ENCODE peak calls at places on chromosome 1, in seven cellular contexts. One of them, this sample, is unnamed.

GRCh38 chr1:232897949-232898465 is 52.4 kb upstream of the NTPCR start:
- DNase-seq in ovary: no peak
- DNase-seq in HCT116: no peak
- DNase-seq in H1: no peak
- DNase-seq in gastrocnemius medialis: no peak
- DNase-seq in heart left ventricle: no peak
- DNase-seq in Peyer's patch: no peak
- DNase-seq in this sample: no peak

GRCh38 chr1:30631700-30632099 is 91.7 kb downstream of the MATN1 start:
- DNase-seq in ovary: no peak
- DNase-seq in HCT116: no peak
- DNase-seq in H1: no peak
- DNase-seq in gastrocnemius medialis: no peak
- DNase-seq in heart left ventricle: no peak
- DNase-seq in Peyer's patch: peak
- DNase-seq in this sample: no peak

GRCh38 chr1:222521299-222522104 is 26.4 kb downstream of the HHIPL2 start:
- DNase-seq in ovary: no peak
- DNase-seq in HCT116: no peak
- DNase-seq in H1: no peak
- DNase-seq in gastrocnemius medialis: no peak
- DNase-seq in heart left ventricle: no peak
- DNase-seq in Peyer's patch: no peak
- DNase-seq in this sample: no peak

GRCh38 chr1:230334447-230334837 is 91.7 kb downstream of the PGBD5 start:
- DNase-seq in ovary: no peak
- DNase-seq in HCT116: no peak
- DNase-seq in H1: no peak
- DNase-seq in gastrocnemius medialis: no peak
- DNase-seq in heart left ventricle: no peak
- DNase-seq in Peyer's patch: no peak
- DNase-seq in this sample: no peak

GRCh38 chr1:117674521-117675400 is 68.9 kb downstream of the TENT5C start:
- DNase-seq in ovary: no peak
- DNase-seq in HCT116: no peak
- DNase-seq in H1: no peak
- DNase-seq in gastrocnemius medialis: no peak
- DNase-seq in heart left ventricle: no peak
- DNase-seq in Peyer's patch: no peak
- DNase-seq in this sample: no peak

GRCh38 chr1:204637985-204638356 is 47.6 kb downstream of the LRRN2 start:
- DNase-seq in ovary: no peak
- DNase-seq in HCT116: no peak
- DNase-seq in H1: no peak
- DNase-seq in gastrocnemius medialis: no peak
- DNase-seq in heart left ventricle: no peak
- DNase-seq in Peyer's patch: no peak
- DNase-seq in this sample: peak

GRCh38 chr1:11354893-11355593 is 82.0 kb downstream of the UBIAD1 start:
- DNase-seq in ovary: no peak
- DNase-seq in HCT116: no peak
- DNase-seq in H1: no peak
- DNase-seq in gastrocnemius medialis: no peak
- DNase-seq in heart left ventricle: no peak
- DNase-seq in Peyer's patch: no peak
- DNase-seq in this sample: no peak

GRCh38 chr1:38246955-38247952 is 200.7 kb upstream of the POU3F1 start:
- DNase-seq in ovary: peak
- DNase-seq in HCT116: no peak
- DNase-seq in H1: no peak
- DNase-seq in gastrocnemius medialis: no peak
- DNase-seq in heart left ventricle: no peak
- DNase-seq in Peyer's patch: peak
- DNase-seq in this sample: no peak

GRCh38 chr1:12405325-12406217 is 175.7 kb downstream of the VPS13D start:
- DNase-seq in ovary: no peak
- DNase-seq in HCT116: no peak
- DNase-seq in H1: no peak
- DNase-seq in gastrocnemius medialis: no peak
- DNase-seq in heart left ventricle: no peak
- DNase-seq in Peyer's patch: no peak
- DNase-seq in this sample: peak

GRCh38 chr1:61247881-61248752 is 165.8 kb downstream of the NFIA start:
- DNase-seq in ovary: no peak
- DNase-seq in HCT116: no peak
- DNase-seq in H1: no peak
- DNase-seq in gastrocnemius medialis: no peak
- DNase-seq in heart left ventricle: no peak
- DNase-seq in Peyer's patch: no peak
- DNase-seq in this sample: no peak

GRCh38 chr1:168057921-168058320 is 78.8 kb downstream of the GPR161 start:
- DNase-seq in ovary: no peak
- DNase-seq in HCT116: no peak
- DNase-seq in H1: no peak
- DNase-seq in gastrocnemius medialis: no peak
- DNase-seq in heart left ventricle: no peak
- DNase-seq in Peyer's patch: no peak
- DNase-seq in this sample: no peak

GRCh38 chr1:93437976-93438605 is 9.8 kb upstream of the FNBP1L start:
- DNase-seq in ovary: no peak
- DNase-seq in HCT116: no peak
- DNase-seq in H1: no peak
- DNase-seq in gastrocnemius medialis: no peak
- DNase-seq in heart left ventricle: no peak
- DNase-seq in Peyer's patch: no peak
- DNase-seq in this sample: no peak

GRCh38 chr1:2982615-2983318 is 38.5 kb upstream of the ACTRT2 start:
- DNase-seq in ovary: no peak
- DNase-seq in HCT116: no peak
- DNase-seq in H1: no peak
- DNase-seq in gastrocnemius medialis: no peak
- DNase-seq in heart left ventricle: no peak
- DNase-seq in Peyer's patch: peak
- DNase-seq in this sample: no peak

GRCh38 chr1:230901711-230902110 is 33.4 kb upstream of the C1orf198 start:
- DNase-seq in ovary: no peak
- DNase-seq in HCT116: no peak
- DNase-seq in H1: no peak
- DNase-seq in gastrocnemius medialis: no peak
- DNase-seq in heart left ventricle: no peak
- DNase-seq in Peyer's patch: no peak
- DNase-seq in this sample: no peak

GRCh38 chr1:23799570-23800395 is 771 bp downstream of the GALE start:
- DNase-seq in ovary: peak
- DNase-seq in HCT116: peak
- DNase-seq in H1: no peak
- DNase-seq in gastrocnemius medialis: no peak
- DNase-seq in heart left ventricle: peak
- DNase-seq in Peyer's patch: peak
- DNase-seq in this sample: peak

GRCh38 chr1:11407301-11407994 is 71.5 kb upstream of the DISP3 start:
- DNase-seq in ovary: no peak
- DNase-seq in HCT116: no peak
- DNase-seq in H1: no peak
- DNase-seq in gastrocnemius medialis: no peak
- DNase-seq in heart left ventricle: no peak
- DNase-seq in Peyer's patch: no peak
- DNase-seq in this sample: no peak

GRCh38 chr1:162141273-162142023 is 72.0 kb downstream of the NOS1AP start:
- DNase-seq in ovary: no peak
- DNase-seq in HCT116: no peak
- DNase-seq in H1: no peak
- DNase-seq in gastrocnemius medialis: no peak
- DNase-seq in heart left ventricle: no peak
- DNase-seq in Peyer's patch: no peak
- DNase-seq in this sample: no peak

GRCh38 chr1:230621290-230622022 is 20.8 kb upstream of the COG2 start:
- DNase-seq in ovary: no peak
- DNase-seq in HCT116: no peak
- DNase-seq in H1: no peak
- DNase-seq in gastrocnemius medialis: no peak
- DNase-seq in heart left ventricle: no peak
- DNase-seq in Peyer's patch: no peak
- DNase-seq in this sample: no peak

DNA sequence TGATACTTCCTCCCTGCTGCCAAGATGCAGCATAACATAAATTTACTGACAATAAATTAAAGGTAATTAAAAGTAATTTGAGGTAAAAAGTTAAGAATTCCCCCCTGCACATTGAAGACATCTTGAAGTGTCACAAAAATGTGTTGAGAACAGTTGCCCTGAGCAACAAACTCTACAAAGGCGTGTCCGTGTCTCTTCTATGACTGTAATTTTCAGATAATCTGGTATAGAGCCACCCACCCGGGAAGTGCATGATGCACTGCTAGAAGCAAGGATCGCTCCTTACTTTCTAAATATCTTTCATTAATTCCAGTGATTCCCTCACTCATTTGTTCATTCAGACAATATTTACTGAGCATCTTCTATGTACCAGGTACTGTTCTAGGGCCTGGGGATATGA is 11.0 kb upstream of the CASQ1 start:
- DNase-seq in ovary: no peak
- DNase-seq in HCT116: no peak
- DNase-seq in H1: no peak
- DNase-seq in gastrocnemius medialis: no peak
- DNase-seq in heart left ventricle: no peak
- DNase-seq in Peyer's patch: no peak
- DNase-seq in this sample: no peak
- H3K4me3 ChIP-seq in ovary: no peak
- H3K4me3 ChIP-seq in HCT116: no peak
- H3K4me3 ChIP-seq in H1: no peak
- H3K4me3 ChIP-seq in gastrocnemius medialis: no peak
- H3K4me3 ChIP-seq in heart left ventricle: no peak
- H3K4me3 ChIP-seq in Peyer's patch: no peak
- H3K4me3 ChIP-seq in this sample: no peak

DNA sequence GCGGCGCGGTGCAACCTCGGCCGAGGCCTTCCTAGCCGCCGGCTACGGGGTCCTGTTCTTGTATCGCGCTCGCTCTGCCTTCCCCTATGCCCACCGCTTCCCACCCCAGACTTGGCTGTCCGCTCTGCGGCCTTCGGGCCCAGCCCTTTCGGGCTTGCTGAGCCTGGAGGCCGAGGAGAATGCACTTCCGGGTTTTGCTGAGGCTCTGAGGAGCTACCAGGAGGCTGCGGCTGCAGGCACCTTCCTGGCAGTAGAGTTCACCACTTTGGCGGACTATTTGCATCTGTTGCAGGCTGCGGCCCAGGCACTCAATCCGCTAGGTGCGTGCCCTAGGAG is 379 bp downstream of the PPCS start:
- DNase-seq in ovary: no peak
- DNase-seq in HCT116: no peak
- DNase-seq in H1: no peak
- DNase-seq in gastrocnemius medialis: peak
- DNase-seq in heart left ventricle: peak
- DNase-seq in Peyer's patch: no peak
- DNase-seq in this sample: no peak
- TF ChIP-seq POLR2A in ovary: no peak
- TF ChIP-seq POLR2A in HCT116: no peak
- TF ChIP-seq POLR2A in H1: no peak
- TF ChIP-seq POLR2A in gastrocnemius medialis: no peak
- TF ChIP-seq POLR2A in heart left ventricle: no peak
- TF ChIP-seq POLR2A in Peyer's patch: no peak
- TF ChIP-seq POLR2A in this sample: no peak

GRCh38 chr1:19388980-19389379 is 76.9 kb downstream of the SLC66A1 start:
- DNase-seq in ovary: no peak
- DNase-seq in HCT116: no peak
- DNase-seq in H1: no peak
- DNase-seq in gastrocnemius medialis: no peak
- DNase-seq in heart left ventricle: no peak
- DNase-seq in Peyer's patch: no peak
- DNase-seq in this sample: peak

GRCh38 chr1:19391596-19391981 is 79.5 kb downstream of the SLC66A1 start:
- DNase-seq in ovary: no peak
- DNase-seq in HCT116: no peak
- DNase-seq in H1: no peak
- DNase-seq in gastrocnemius medialis: no peak
- DNase-seq in heart left ventricle: no peak
- DNase-seq in Peyer's patch: no peak
- DNase-seq in this sample: no peak

GRCh38 chr1:19390901-19391595 is 78.9 kb downstream of the SLC66A1 start:
- DNase-seq in ovary: peak
- DNase-seq in HCT116: peak
- DNase-seq in H1: no peak
- DNase-seq in gastrocnemius medialis: no peak
- DNase-seq in heart left ventricle: peak
- DNase-seq in Peyer's patch: peak
- DNase-seq in this sample: no peak

GRCh38 chr1:19392221-19392620 is 80.1 kb downstream of the SLC66A1 start:
- DNase-seq in ovary: no peak
- DNase-seq in HCT116: no peak
- DNase-seq in H1: no peak
- DNase-seq in gastrocnemius medialis: no peak
- DNase-seq in heart left ventricle: no peak
- DNase-seq in Peyer's patch: no peak
- DNase-seq in this sample: no peak

DNA sequence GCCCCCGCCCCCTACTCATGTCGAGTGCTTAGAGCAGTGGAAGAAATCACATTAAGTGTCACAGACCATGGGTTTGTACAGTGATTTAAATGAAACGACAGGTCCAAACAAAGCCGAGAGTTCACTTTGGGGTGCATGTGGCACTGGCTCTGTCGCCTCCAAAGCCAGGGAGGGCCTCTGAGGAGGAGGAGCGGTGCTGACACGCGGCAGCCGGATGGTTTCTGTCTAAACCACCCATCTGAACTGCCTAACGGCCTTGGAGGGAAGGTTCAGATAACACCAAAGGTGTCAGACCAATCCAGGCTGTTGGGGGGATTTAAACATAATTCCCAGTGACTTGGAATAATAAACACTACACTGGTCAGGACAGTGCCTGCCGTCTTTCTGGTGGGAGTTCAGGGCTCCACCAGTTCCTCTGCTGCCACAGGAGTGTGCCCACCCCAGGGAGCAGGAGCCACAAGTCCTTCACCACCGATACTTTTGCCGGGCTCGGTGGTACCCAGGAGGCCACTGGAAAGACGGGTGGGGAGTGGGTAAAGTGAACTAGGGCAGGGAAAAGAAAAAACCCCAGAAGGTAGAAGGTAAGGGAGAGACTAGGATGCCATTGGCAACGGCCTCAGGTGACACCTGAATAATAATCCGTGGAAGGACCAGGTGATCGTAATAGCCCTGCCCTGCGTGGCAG is 78.2 kb downstream of the SLC66A1 start:
- DNase-seq in ovary: no peak
- DNase-seq in HCT116: no peak
- DNase-seq in H1: no peak
- DNase-seq in gastrocnemius medialis: no peak
- DNase-seq in heart left ventricle: no peak
- DNase-seq in Peyer's patch: no peak
- DNase-seq in this sample: no peak
- H3K4me3 ChIP-seq in ovary: no peak
- H3K4me3 ChIP-seq in HCT116: no peak
- H3K4me3 ChIP-seq in H1: no peak
- H3K4me3 ChIP-seq in gastrocnemius medialis: no peak
- H3K4me3 ChIP-seq in heart left ventricle: no peak
- H3K4me3 ChIP-seq in Peyer's patch: no peak
- H3K4me3 ChIP-seq in this sample: peak

GRCh38 chr1:177128665-177129281 is 35.7 kb downstream of the ASTN1 start:
- DNase-seq in ovary: no peak
- DNase-seq in HCT116: no peak
- DNase-seq in H1: no peak
- DNase-seq in gastrocnemius medialis: no peak
- DNase-seq in heart left ventricle: no peak
- DNase-seq in Peyer's patch: no peak
- DNase-seq in this sample: no peak
- TF ChIP-seq POLR2A in ovary: no peak
- TF ChIP-seq POLR2A in HCT116: no peak
- TF ChIP-seq POLR2A in H1: no peak
- TF ChIP-seq POLR2A in gastrocnemius medialis: no peak
- TF ChIP-seq POLR2A in heart left ventricle: no peak
- TF ChIP-seq POLR2A in Peyer's patch: no peak
- TF ChIP-seq POLR2A in this sample: no peak

This sample was measured in breast epithelium.